ENCODE peak calls at places on chromosomes 3 and 15, in five cellular contexts. R is CD8-positive, alpha-beta memory T cell; N is CD4-positive, CD25-positive, alpha-beta regulatory T cell; J is thoracic aorta; U is colonic mucosa. X is an unnamed sample. For H3K4me1, the result is how much of the 10 kb centered on the place peaks cover.

GRCh38 chr3:132228923-132229322 is 88.3 kb upstream of the ACP3 start:
- DNase-seq in R (no peak), N (no peak), J (no peak), U (no peak), X (no peak)

GRCh38 chr3:139288266-139288821 is 55.5 kb upstream of the MRPS22 start:
- DNase-seq in R (no peak), N (no peak), J (no peak), U (no peak), X (no peak)

GRCh38 chr3:136984837-136985236 is 27.1 kb downstream of the IL20RB start:
- DNase-seq in R (no peak), N (peak), J (no peak), U (peak), X (no peak)

GRCh38 chr15:87841426-87841998 is 415.0 kb downstream of the NTRK3 start:
- DNase-seq in R (no peak), N (no peak), J (no peak), U (no peak), X (no peak)

GRCh38 chr3:622314-622713 is 425.8 kb downstream of the CHL1 start:
- DNase-seq in R (no peak), N (no peak), J (no peak), U (no peak), X (no peak)

GRCh38 chr3:149514471-149514870 is 40.0 kb downstream of the TM4SF4 start:
- DNase-seq in R (no peak), N (no peak), J (no peak), U (no peak), X (no peak)

GRCh38 chr15:25858952-25859760 is 4.0 kb downstream of the ATP10A start:
- DNase-seq in R (no peak), N (no peak), J (no peak), U (no peak), X (no peak)

GRCh38 chr3:65785065-65785645 is 253.6 kb downstream of the MAGI1 start:
- DNase-seq in R (no peak), N (peak), J (no peak), U (no peak), X (no peak)

GRCh38 chr15:66115568-66116206 is 137.9 kb downstream of the MEGF11 start:
- DNase-seq in R (peak), N (peak), J (no peak), U (peak), X (peak)

GRCh38 chr3:194860725-194861124 is 175.0 kb downstream of the FAM43A start:
- DNase-seq in R (no peak), N (no peak), J (no peak), U (no peak), X (no peak)

GRCh38 chr3:35944915-35945710 is 305.8 kb downstream of the ARPP21 start:
- DNase-seq in R (no peak), N (no peak), J (no peak), U (no peak), X (no peak)

GRCh38 chr3:150303776-150304175 is 104.3 kb upstream of the TSC22D2 start:
- DNase-seq in R (no peak), N (peak), J (no peak), U (no peak), X (no peak)

GRCh38 chr3:115885621-115886020 is 262.3 kb downstream of the GAP43 start:
- DNase-seq in R (no peak), N (no peak), J (no peak), U (no peak), X (no peak)

GRCh38 chr15:89129123-89129815 is 41.0 kb downstream of the ABHD2 start:
- DNase-seq in R (peak), N (peak), J (no peak), U (peak), X (peak)

GRCh38 chr15:35061171-35062163 is 23.6 kb downstream of the NANOGP8 start:
- DNase-seq in R (no peak), N (no peak), J (no peak), U (no peak), X (no peak)

GRCh38 chr3:175741951-175742350 is 882.8 kb downstream of the NAALADL2 start:
- DNase-seq in R (no peak), N (no peak), J (no peak), U (no peak), X (no peak)

GRCh38 chr3:175274474-175275218 is 415.5 kb downstream of the NAALADL2 start:
- DNase-seq in R (no peak), N (no peak), J (no peak), U (no peak), X (no peak)

DNA sequence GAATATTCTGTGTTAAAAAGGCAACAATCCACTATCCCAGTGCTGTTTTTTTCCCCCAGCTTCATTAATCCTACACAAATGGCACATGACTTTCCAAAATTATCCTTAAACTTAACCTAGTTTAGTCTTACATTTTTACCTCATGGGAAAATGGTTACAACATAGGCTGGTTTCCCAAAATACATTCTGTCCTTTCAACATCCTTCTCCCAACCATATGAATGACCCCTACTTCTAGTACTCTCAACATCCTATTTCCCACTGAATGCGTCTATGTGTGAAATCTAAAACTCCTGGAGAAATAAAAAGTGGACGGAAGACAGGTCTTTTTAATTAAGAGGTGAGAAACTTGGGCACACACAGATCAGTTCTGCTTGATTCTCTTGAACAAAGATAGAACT is 33.3 kb downstream of the ATOSA start:
- DNase-seq in R (no peak), N (no peak), J (no peak), U (no peak), X (no peak)
- H3K27ac ChIP-seq in R (no peak), N (no peak), J (no peak), U (no peak), X (no peak)

DNA sequence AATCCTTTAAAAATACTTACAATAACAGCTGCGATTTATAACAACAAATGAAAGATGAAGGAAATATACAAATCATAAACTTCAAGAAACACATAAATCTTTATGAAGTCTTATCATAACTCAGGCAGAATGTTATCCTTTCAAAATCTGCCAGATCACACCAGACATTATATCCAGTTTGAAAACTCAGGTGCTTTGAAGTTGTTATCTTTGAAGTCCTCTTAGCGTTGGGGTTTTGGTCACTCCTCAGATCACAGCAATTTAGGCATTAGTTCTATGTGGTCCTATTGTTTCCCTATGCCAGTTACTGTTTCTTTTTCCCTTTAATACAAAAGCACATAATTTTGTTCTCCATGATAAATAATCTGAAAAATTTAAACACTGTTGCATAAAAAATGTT is 934.6 kb downstream of the EPHA3 start:
- DNase-seq in R (no peak), N (no peak), J (no peak), U (no peak), X (no peak)
- H3K4me1 ChIP-seq in R (under half), N (under half), J (under half), U (under half), X (under half)

GRCh38 chr3:129676985-129677384 is 70.5 kb upstream of the PLXND1 start:
- DNase-seq in R (no peak), N (no peak), J (no peak), U (no peak), X (no peak)
- H3K27ac ChIP-seq in R (no peak), N (no peak), J (no peak), U (no peak), X (no peak)

DNA sequence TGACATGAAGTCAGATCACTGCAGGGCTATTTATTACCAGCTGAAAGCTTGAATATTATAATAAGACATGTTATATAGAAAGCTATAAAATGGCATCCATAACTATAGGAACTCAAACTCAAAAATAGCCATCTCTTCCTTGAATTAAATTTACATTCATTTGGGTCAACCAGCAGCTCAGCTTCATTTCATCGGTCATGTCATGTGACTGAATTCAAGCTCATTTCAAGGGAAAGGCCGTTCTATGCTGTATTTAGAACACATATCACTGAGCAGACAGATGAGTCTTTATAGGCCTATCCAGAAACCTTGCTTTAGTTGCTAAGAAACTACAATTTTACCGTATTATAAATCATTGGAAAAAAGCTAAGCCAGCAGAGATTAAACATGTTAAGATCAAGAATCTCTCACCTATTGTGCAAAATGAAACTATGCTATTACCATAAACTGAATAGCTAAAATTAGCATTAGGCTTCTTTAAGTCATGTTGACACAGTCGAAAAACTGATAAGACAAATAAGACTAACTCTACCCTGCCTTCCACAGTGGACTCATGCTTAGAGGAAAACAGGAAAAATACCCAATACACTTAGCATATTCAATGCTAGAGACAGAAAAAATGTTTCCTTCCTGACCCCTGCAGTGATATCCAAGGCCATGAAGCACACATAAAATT is 2.3 kb downstream of the NPTN start:
- DNase-seq in R (no peak), N (no peak), J (no peak), U (no peak), X (no peak)
- H3K4me1 ChIP-seq in R (under half), N (under half), J (under half), U (under half), X (under half)

GRCh38 chr3:60303160-60303559 is 948.1 kb downstream of the FHIT start:
- DNase-seq in R (no peak), N (no peak), J (no peak), U (no peak), X (no peak)
- H3K27ac ChIP-seq in R (no peak), N (no peak), J (no peak), U (no peak), X (no peak)

DNA sequence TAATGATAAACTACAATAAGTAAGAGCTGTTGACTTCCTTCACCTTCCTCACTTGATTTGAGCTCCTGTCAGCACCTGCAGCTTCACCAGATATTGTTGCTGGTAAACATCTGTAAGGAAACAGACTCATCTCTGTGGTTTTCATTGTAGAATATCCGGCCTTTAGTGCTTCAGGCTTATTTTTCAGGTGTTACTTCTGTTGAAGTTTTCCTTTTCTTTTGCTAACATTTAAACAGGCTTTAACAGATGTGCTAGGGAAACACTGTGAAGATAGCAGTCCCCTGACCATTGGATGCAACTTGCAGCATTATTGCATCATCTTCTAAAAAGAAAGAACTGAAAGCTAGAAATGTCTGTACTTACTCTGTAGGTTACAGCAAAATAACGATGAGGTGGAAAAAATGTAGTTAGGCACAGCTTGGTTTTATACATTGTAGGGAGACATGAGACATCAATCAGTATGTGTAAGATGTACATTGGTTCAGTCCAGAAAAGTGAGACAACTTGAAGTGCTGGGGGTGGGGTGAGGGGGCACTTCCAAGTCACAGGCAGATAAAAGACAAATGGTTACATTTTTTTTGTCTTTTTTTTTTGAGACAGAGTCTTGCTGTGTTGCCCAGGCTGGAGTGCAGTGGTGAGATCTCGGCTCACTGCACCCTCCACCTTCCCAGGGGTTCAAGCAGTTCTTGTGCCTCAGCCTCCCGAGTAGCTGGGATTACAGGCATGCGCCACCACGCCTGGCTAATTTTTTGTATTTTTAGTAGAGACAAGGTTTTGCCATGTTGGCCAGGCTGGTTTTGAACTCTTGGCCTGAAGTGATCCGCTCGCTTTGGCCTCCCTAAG is 10.2 kb downstream of the EDEM1 start:
- DNase-seq in R (peak), N (peak), J (no peak), U (no peak), X (peak)
- H3K4me1 ChIP-seq in R (half or more), N (half or more), J (under half), U (under half), X (under half)

GRCh38 chr3:146162561-146162960 is 1.6 kb upstream of the PLOD2 start:
- DNase-seq in R (no peak), N (no peak), J (no peak), U (no peak), X (no peak)

GRCh38 chr3:146160964-146161724 is at the start of gene PLOD2:
- DNase-seq in R (no peak), N (peak), J (peak), U (peak), X (no peak)

GRCh38 chr3:146163584-146163983 is 2.6 kb upstream of the PLOD2 start:
- DNase-seq in R (no peak), N (no peak), J (no peak), U (no peak), X (no peak)

GRCh38 chr3:146160233-146160963 is 586 bp downstream of the PLOD2 start:
- DNase-seq in R (no peak), N (no peak), J (peak), U (peak), X (peak)

GRCh38 chr3:146161725-146162047 is 702 bp upstream of the PLOD2 start:
- DNase-seq in R (no peak), N (no peak), J (no peak), U (peak), X (no peak)
- H3K27ac ChIP-seq in R (no peak), N (no peak), J (peak), U (peak), X (peak)

DNA sequence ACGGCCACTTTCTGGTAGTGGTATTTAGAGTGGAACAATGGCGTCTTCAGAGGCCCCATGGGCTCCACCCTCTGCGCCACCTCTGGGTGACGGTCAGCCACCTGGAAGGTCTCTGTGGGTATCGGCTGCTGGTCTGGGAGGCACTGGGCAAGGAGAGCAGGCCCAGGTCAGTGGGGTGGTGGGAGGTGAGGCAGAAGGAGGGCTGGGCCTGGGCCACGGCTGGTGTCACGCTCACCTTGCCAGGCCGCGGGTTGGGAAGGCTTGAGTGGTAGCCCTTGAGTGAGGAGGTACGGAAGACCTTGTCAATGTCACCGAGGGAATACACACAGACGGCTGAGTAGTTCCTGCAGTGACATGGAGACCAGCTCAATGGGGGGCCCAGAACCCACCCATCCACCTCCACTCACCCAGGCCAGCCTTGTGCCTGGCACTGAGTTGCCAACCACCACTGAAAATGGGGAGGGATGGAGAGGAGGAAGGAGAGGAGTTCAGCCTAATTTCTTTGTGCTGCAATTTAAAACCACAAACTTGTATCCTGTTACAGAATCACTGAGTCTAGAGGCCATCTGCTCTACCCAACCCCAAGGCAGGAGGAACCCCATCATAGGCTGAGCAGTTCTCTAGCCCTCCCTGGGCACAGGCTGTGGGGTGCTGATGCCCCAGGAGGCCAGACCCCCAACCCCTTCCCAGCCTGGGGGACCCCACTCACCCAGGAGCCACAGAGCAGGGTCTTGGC is 19.0 kb downstream of the SEMA7A start:
- DNase-seq in R (no peak), N (no peak), J (no peak), U (no peak), X (no peak)
- H3K4me1 ChIP-seq in R (under half), N (under half), J (under half), U (under half), X (under half)

GRCh38 chr3:185221203-185221602 is 32.6 kb downstream of the EHHADH start:
- DNase-seq in R (no peak), N (no peak), J (no peak), U (no peak), X (no peak)

GRCh38 chr3:185210621-185211157 is 43.2 kb downstream of the EHHADH start:
- DNase-seq in R (no peak), N (no peak), J (no peak), U (no peak), X (no peak)

GRCh38 chr3:185215873-185216586 is 37.8 kb downstream of the EHHADH start:
- DNase-seq in R (no peak), N (peak), J (no peak), U (no peak), X (no peak)

DNA sequence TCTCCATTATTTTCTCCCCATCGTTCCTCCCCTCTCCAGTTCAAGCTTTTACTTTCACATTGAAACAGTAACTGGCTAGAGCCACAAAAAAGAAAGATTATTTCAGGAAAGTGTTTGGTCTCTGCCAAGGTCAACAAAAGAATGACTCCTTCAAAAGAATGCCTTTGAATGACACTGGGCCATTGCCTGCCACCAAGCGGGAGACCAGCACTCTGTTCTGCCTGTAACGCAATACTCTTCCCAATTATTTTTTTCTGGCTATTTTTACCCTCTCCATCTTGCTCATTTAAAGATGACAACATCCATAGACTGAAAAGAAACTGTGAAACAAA is 37.3 kb downstream of the EHHADH start:
- DNase-seq in R (no peak), N (no peak), J (no peak), U (no peak), X (no peak)
- H3K27ac ChIP-seq in R (no peak), N (no peak), J (peak), U (no peak), X (no peak)

DNA sequence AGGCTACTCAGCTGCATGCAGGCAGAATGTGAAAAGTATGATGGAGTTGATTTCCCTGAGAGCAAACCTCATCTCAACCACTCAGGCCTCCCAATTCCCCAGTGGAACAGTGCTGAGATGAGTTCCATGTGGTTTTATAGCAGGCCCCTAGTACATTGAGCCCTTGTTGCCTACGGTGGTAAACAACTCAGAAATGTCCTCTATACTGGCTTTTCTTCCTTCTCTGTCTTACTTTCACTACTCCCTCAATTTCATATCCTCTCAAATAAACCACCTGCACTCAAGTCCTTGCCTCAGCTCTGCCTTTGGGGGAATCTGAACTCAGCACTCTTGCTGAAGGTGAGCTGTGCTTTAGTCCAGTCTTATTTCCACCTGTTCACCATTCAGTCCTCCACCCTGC is 399.9 kb downstream of the PDCD6IP start:
- DNase-seq in R (no peak), N (no peak), J (no peak), U (no peak), X (no peak)
- H3K4me1 ChIP-seq in R (under half), N (under half), J (under half), U (under half), X (under half)

X was measured in Peyer's patch.